ENCODE peak calls at places on chromosome 15, in six cellular contexts. Y is GM12891, A is K562, N is H1, O is HepG2, Q is GM12878. D is an unnamed sample.

GRCh38 chr15:41575282-41575681 is 16.3 kb downstream of the TYRO3 start:
- DNase-seq in Y (no peak), A (no peak), N (no peak), O (no peak), Q (no peak), D (no peak)

GRCh38 chr15:30919877-30920550 is 16.3 kb downstream of the FAN1 start:
- DNase-seq in Y (no peak), A (no peak), N (no peak), O (no peak), Q (no peak), D (no peak)

GRCh38 chr15:57649138-57649537 is 57.4 kb upstream of the POLR2M start:
- DNase-seq in Y (no peak), A (no peak), N (no peak), O (no peak), Q (no peak), D (no peak)

GRCh38 chr15:80201256-80202015 is 48.6 kb downstream of the FAH start:
- DNase-seq in Y (no peak), A (no peak), N (peak), O (no peak), Q (no peak), D (no peak)

GRCh38 chr15:31373970-31374369 is 47.3 kb downstream of the KLF13 start:
- DNase-seq in Y (no peak), A (no peak), N (no peak), O (no peak), Q (no peak), D (no peak)

GRCh38 chr15:66388576-66388975 is 1.9 kb downstream of the MAP2K1 start:
- DNase-seq in Y (no peak), A (no peak), N (no peak), O (no peak), Q (no peak), D (no peak)

GRCh38 chr15:69857686-69858391 is 239.9 kb downstream of the TLE3 start:
- DNase-seq in Y (no peak), A (no peak), N (no peak), O (no peak), Q (no peak), D (no peak)

GRCh38 chr15:29442532-29442931 is 172.9 kb upstream of the NSMCE3 start:
- DNase-seq in Y (no peak), A (no peak), N (no peak), O (no peak), Q (no peak), D (no peak)

GRCh38 chr15:70535071-70535954 is 228.0 kb downstream of the UACA start:
- DNase-seq in Y (peak), A (no peak), N (peak), O (no peak), Q (no peak), D (no peak)

GRCh38 chr15:31344824-31345605 is 18.4 kb downstream of the KLF13 start:
- DNase-seq in Y (no peak), A (no peak), N (no peak), O (no peak), Q (no peak), D (no peak)

GRCh38 chr15:64000183-64000710 is 46.0 kb downstream of the DAPK2 start:
- DNase-seq in Y (no peak), A (no peak), N (no peak), O (peak), Q (no peak), D (no peak)

GRCh38 chr15:70362911-70363310 is 265.2 kb upstream of the TLE3 start:
- DNase-seq in Y (no peak), A (peak), N (no peak), O (peak), Q (no peak), D (no peak)

GRCh38 chr15:71352765-71353164 is 237.5 kb downstream of the THSD4 start:
- DNase-seq in Y (no peak), A (no peak), N (no peak), O (no peak), Q (no peak), D (no peak)

GRCh38 chr15:60573936-60574335 is 95.0 kb upstream of the ICE2 start:
- DNase-seq in Y (no peak), A (no peak), N (no peak), O (no peak), Q (no peak), D (no peak)

GRCh38 chr15:57537072-57537471 is 54.6 kb upstream of the MYZAP start:
- DNase-seq in Y (no peak), A (no peak), N (no peak), O (peak), Q (no peak), D (no peak)

GRCh38 chr15:66862111-66862815 is 160.2 kb downstream of the SMAD6 start:
- DNase-seq in Y (no peak), A (no peak), N (no peak), O (no peak), Q (no peak), D (no peak)

GRCh38 chr15:66735909-66736305 is 33.9 kb downstream of the SMAD6 start:
- DNase-seq in Y (no peak), A (no peak), N (no peak), O (no peak), Q (no peak), D (no peak)

GRCh38 chr15:83692820-83693581 is 39.1 kb downstream of the ADAMTSL3 start:
- DNase-seq in Y (no peak), A (no peak), N (no peak), O (no peak), Q (no peak), D (no peak)

GRCh38 chr15:36356511-36356910 is 222.9 kb upstream of the CDIN1 start:
- DNase-seq in Y (no peak), A (no peak), N (no peak), O (no peak), Q (no peak), D (no peak)

GRCh38 chr15:25883860-25884259 is 20.7 kb upstream of the ATP10A start:
- DNase-seq in Y (no peak), A (no peak), N (no peak), O (peak), Q (no peak), D (no peak)

GRCh38 chr15:69794643-69795461 is 302.9 kb downstream of the TLE3 start:
- DNase-seq in Y (no peak), A (no peak), N (no peak), O (no peak), Q (no peak), D (no peak)

GRCh38 chr15:67121725-67122600 is 56.6 kb downstream of the SMAD3 start:
- DNase-seq in Y (no peak), A (no peak), N (no peak), O (no peak), Q (no peak), D (no peak)

GRCh38 chr15:63605816-63606215 is 8.6 kb downstream of the FBXL22 start:
- DNase-seq in Y (peak), A (no peak), N (no peak), O (no peak), Q (no peak), D (no peak)

GRCh38 chr15:35622641-35623340 is 76.8 kb upstream of the DPH6 start:
- DNase-seq in Y (no peak), A (no peak), N (no peak), O (no peak), Q (no peak), D (no peak)

GRCh38 chr15:60299452-60300047 is 98.2 kb downstream of the ANXA2 start:
- DNase-seq in Y (no peak), A (peak), N (no peak), O (no peak), Q (no peak), D (no peak)

GRCh38 chr15:100338971-100339444 is 2.8 kb downstream of the ADAMTS17 start:
- DNase-seq in Y (no peak), A (no peak), N (peak), O (peak), Q (no peak), D (no peak)

DNA sequence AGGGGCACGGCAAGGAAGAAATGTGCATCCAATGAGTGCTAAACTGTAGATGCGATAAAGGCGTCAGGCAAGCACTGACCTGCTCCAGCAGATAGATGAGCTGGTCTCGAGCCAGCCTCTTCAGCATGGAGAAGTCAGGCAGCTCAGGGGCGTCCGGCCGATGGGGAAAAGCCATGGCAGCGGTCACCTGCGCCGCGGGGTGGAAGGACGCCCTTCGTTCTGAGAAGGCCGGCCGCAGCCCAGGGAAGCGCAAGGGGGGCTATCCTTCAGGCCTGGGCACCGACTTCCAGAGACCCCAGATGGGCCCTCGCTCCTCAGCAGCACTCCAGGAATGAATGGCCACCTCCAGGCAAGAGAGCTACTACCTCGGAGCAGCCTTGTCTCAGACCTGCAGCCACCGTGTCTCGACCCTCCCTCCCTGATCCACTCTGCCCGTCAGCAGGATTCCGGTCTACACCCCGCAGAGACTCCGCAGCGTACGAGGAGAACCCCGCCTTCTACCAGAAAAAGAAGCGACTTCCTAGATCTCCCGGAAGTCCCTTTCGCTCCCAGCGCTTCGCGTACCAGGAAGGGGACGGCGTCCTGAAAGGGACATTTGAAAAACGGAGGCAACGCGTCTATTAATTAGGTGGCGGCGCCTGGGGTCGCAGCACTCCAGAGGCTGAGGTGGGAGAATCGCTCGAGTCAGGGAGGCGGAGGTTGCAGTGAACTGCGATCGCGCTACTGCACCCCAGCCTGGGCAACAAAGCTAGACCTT is at the start of gene VPS33B:
- DNase-seq in Y (peak), A (peak), N (peak), O (peak), Q (peak), D (peak)
- TF ChIP-seq POLR2A in Y (peak), A (peak), N (peak), O (peak), Q (peak), D (peak)

DNA sequence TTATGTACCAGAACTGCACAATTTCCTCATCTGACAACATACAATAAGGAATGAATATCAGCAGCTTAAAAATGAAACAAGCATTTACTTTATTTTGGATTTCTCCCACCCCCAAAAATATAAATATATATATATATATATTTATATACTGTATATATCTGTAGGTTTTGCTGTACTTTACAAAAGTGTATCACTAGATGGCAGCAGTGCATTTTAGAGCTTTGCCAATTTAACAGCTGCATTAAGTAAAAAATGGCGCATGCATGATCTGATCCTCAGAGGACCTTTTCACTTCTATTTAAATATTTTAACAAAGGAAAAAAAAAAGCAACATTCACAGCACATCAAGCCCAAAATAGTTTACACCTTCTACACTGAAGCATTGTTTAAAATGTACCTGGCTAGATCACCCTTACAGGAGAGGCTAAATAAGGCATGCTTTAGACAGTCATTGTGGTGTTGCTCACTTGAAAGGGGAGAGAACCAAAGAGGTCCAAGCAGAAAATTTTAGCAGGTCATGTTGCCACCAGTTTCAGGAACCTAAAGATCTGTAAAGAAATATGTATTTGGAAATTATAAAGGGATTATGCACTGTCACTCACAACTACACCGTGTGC is 72.6 kb downstream of the NPTN start:
- DNase-seq in Y (no peak), A (no peak), N (no peak), O (peak), Q (peak), D (no peak)
- TF ChIP-seq POLR2AphosphoS5 in Y (no peak), A (no peak), N (no peak), O (no peak), Q (no peak), D (no peak)

GRCh38 chr15:38048001-38048455 is 113.6 kb downstream of the TMCO5A start:
- DNase-seq in Y (no peak), A (no peak), N (no peak), O (no peak), Q (peak), D (no peak)

GRCh38 chr15:38050988-38051387 is 116.5 kb downstream of the TMCO5A start:
- DNase-seq in Y (no peak), A (no peak), N (no peak), O (no peak), Q (no peak), D (no peak)

GRCh38 chr15:38050529-38050928 is 116.1 kb downstream of the TMCO5A start:
- DNase-seq in Y (no peak), A (no peak), N (no peak), O (no peak), Q (no peak), D (no peak)

GRCh38 chr15:38053244-38053643 is 118.8 kb downstream of the TMCO5A start:
- DNase-seq in Y (no peak), A (no peak), N (no peak), O (no peak), Q (no peak), D (no peak)

GRCh38 chr15:38049876-38050275 is 115.4 kb downstream of the TMCO5A start:
- DNase-seq in Y (no peak), A (no peak), N (no peak), O (no peak), Q (no peak), D (no peak)
- TF ChIP-seq TAF1 in Y (no peak), A (no peak), N (no peak), O (no peak), Q (no peak), D (no peak)

DNA sequence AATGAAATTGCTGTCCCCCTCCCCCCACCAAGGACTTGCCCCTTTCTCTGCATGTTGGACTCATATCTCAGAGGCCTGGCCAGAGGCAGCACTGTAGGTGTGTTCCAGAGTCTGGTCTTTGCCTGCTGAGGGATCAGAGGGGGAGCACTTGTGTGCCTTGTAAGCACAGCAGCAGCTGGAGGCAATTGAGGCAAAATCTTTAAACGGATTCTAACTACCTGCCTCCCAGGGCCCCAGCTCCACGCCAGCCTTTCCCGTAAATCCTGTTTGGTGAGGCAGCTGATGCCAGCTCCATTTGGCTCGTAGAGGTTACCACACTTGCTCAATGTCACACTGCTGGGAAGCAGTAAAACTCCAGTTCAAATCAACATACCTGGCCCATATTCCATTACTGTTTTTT is 2.3 kb upstream of the IDH2 start:
- DNase-seq in Y (no peak), A (no peak), N (no peak), O (no peak), Q (no peak), D (no peak)
- TF ChIP-seq POLR2A in Y (no peak), A (no peak), N (no peak), O (no peak), Q (no peak), D (no peak)

GRCh38 chr15:75154461-75155062 is 47.1 kb upstream of the C15orf39 start:
- DNase-seq in Y (no peak), A (no peak), N (no peak), O (no peak), Q (no peak), D (no peak)

GRCh38 chr15:75152382-75153079 is 49.2 kb upstream of the C15orf39 start:
- DNase-seq in Y (no peak), A (no peak), N (no peak), O (no peak), Q (no peak), D (no peak)

GRCh38 chr15:75153084-75153483 is 48.6 kb upstream of the C15orf39 start:
- DNase-seq in Y (peak), A (peak), N (no peak), O (peak), Q (no peak), D (no peak)

GRCh38 chr15:75151214-75152128 is 50.2 kb upstream of the C15orf39 start:
- DNase-seq in Y (no peak), A (no peak), N (no peak), O (no peak), Q (no peak), D (no peak)

GRCh38 chr15:75153565-75154248 is 48.0 kb upstream of the C15orf39 start:
- DNase-seq in Y (no peak), A (no peak), N (no peak), O (no peak), Q (no peak), D (no peak)
- TF ChIP-seq POLR2AphosphoS5 in Y (no peak), A (no peak), N (no peak), O (no peak), Q (no peak), D (no peak)

DNA sequence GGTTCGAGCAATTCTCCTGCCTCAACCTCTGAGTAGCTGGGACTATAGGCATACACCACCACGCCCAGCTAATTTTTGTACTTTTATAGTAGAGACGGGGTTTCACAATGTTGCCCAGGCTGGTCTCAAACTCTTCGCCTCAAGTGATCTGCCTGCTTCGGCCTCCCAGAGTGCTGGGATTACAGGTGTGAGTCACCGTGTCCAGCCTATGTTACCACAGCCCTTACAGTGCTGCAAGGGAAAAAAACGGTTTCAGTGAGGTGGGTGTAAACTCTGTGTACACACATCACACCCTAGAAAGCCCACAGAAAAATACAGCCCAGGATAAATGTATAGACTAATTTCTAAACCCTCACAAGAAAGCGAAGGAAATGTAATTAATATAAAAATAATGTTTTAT is 103.5 kb upstream of the AKAP13 start:
- DNase-seq in Y (no peak), A (no peak), N (no peak), O (no peak), Q (no peak), D (no peak)
- TF ChIP-seq TAF1 in Y (no peak), A (no peak), N (no peak), O (no peak), Q (no peak), D (no peak)